ENCODE peak calls at places on chromosomes 7 and 10, in four cellular contexts. Q is GM12864, X is Caco-2, W is epithelial cell of esophagus. P is an unnamed sample.

GRCh38 chr10:31134303-31134928 is 102.8 kb upstream of the ZNF438 start:
- DNase-seq in Q (no peak), X (no peak), W (peak), P (peak)

GRCh38 chr7:30755384-30756154 is 3.6 kb downstream of the INMT start:
- DNase-seq in Q (no peak), X (no peak), W (no peak), P (no peak)

GRCh38 chr7:122790558-122790957 is 87.8 kb upstream of the RNF148 start:
- DNase-seq in Q (no peak), X (no peak), W (no peak), P (no peak)

GRCh38 chr7:157404845-157405481 is 68.2 kb downstream of the DNAJB6 start:
- DNase-seq in Q (no peak), X (no peak), W (peak), P (no peak)

GRCh38 chr7:108308276-108308675 is 148.0 kb downstream of the NRCAM start:
- DNase-seq in Q (no peak), X (no peak), W (no peak), P (no peak)

GRCh38 chr10:31582365-31583052 is 263.5 kb downstream of the ZEB1 start:
- DNase-seq in Q (no peak), X (no peak), W (peak), P (no peak)

GRCh38 chr10:22617516-22617915 is 96.9 kb downstream of the PIP4K2A start:
- DNase-seq in Q (no peak), X (no peak), W (no peak), P (no peak)

GRCh38 chr10:95408148-95408930 is 117.5 kb upstream of the PDLIM1 start:
- DNase-seq in Q (no peak), X (no peak), W (peak), P (no peak)

GRCh38 chr10:122646511-122647382 is 52.9 kb downstream of the C10orf120 start:
- DNase-seq in Q (no peak), X (no peak), W (no peak), P (no peak)

GRCh38 chr10:95289921-95290421 is 832 bp downstream of the PDLIM1 start:
- DNase-seq in Q (no peak), X (no peak), W (no peak), P (no peak)

GRCh38 chr10:33190406-33190805 is 144.1 kb downstream of the NRP1 start:
- DNase-seq in Q (no peak), X (no peak), W (no peak), P (no peak)

GRCh38 chr7:11552676-11553075 is 279.3 kb downstream of the THSD7A start:
- DNase-seq in Q (no peak), X (no peak), W (no peak), P (no peak)

DNA sequence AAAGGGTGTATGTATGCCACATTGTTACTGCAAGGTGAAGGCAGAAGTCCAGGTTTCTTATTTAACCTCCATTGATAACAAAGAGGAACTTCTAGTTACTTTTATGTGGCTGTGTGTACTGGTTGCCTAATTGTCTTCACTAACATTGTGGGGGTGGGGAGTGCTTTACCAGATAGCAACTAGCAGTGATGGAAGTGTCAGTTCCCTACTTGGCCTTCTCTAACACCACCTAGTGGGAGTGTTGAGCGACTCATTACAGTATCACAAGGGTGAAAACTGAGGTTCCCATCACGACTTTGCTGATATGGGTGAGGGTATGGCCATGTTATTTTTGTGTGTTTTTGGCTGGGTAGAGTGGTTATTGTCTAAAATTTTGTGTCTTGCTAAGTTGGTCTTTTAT is 274.4 kb downstream of the THSD7A start:
- DNase-seq in Q (no peak), X (peak), W (peak), P (peak)
- TF ChIP-seq CTCF in Q (peak), X (peak), W (peak), P (no peak)

DNA sequence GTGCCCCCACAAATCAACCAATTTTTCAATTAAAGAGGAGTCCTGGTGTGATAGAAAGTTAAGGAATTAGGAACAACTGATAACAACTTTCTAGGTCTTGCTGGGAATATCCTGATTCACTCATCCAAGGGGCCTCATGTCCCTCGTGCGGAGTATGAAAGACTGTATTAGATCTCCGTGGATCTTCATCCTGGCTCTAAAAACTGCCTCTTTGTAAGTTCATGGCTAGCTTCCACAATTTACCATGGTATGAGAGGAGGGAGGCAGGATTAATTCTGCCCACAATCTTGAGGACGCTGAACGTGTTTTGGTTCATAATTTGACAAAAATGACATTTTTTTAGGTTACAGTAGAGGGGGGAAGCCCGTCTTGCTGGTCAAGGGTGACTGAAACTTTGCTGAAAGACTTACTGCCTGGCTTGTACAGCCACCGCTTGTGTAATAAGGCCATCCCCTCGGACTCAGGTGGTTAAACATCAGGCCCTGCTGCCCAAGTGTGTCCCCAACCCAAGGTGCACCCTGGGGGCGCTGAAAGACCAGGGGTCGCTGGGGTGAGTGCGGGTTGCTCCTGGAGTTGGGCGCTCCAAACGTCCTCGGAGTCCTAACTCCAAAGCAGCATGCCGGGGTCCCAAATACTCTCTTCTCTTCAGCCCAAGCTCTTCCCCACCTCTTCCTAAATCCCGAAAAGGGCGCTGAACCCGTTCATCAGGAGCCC is 750 bp downstream of the HIBADH start:
- DNase-seq in Q (peak), X (peak), W (no peak), P (peak)
- TF ChIP-seq CTCF in Q (no peak), X (no peak), W (no peak), P (no peak)

DNA sequence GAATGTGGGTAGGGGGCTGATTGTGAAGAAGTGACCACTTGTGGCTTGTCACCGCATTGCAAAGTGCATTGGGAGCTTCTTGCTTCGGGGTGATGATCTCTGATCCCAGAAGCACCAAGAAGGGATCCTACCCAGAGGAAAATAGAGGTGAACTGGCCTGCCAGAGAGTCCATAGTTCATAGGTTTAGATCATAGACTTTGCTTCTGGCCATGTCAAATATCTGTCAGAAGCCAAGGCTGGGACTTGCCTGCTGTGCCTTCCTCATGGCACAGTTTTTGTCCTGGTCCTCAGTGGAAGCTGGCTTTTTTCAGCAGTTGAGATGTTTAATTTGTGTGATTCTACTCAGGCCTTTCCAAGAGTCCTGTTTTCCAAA is 1.1 kb downstream of the ZSWIM8 start:
- DNase-seq in Q (no peak), X (no peak), W (no peak), P (no peak)
- TF ChIP-seq CTCF in Q (no peak), X (no peak), W (no peak), P (no peak)

DNA sequence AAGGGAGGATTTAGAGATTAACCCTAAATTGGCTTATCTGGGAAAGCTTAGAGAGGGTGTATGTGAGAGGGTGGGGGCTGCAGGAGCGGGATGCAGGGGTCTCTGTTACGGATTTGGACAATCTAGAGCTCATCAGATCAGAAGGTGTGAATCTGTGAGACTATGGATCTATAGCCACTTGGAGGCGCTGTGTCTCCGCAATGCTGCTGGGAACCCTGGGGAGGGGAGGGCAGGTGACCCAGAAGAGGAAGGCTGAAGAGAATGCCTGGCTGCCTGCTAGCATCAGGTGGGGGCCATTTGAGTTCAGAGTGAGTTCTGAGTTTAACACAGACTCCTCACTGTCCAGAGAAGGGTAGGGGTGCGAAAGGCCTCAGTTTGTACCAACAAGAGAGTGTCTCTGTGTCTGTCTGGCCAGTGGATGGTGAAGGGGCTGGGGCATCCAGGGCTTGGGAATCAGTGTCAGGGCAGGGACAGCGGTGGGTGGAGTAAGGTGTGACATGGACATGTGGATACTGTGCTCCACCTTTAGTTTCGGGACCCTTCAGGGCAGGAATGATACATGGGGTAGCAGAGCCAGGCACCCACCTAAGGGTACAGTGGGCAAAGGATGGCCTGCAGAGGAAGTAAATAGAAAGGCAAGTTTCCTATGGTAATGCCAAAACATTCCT is 187.3 kb upstream of the PRSS58 start:
- DNase-seq in Q (no peak), X (no peak), W (peak), P (no peak)
- TF ChIP-seq CTCF in Q (peak), X (peak), W (peak), P (no peak)

GRCh38 chr10:116690356-116691078 is 51.8 kb downstream of the HSPA12A start:
- DNase-seq in Q (no peak), X (no peak), W (peak), P (no peak)
- TF ChIP-seq CTCF in Q (no peak), X (no peak), W (peak), P (no peak)

GRCh38 chr7:44236333-44236728 is 35.6 kb downstream of the YKT6 start:
- DNase-seq in Q (no peak), X (no peak), W (no peak), P (no peak)
- TF ChIP-seq CTCF in Q (no peak), X (no peak), W (no peak), P (no peak)

P was measured in GM10248.